ENCODE peak calls at places on chromosomes 3 and 15, in seven cellular contexts. D is BE2C; G is right lobe of liver; Q is GM12864; Z is endothelial cell of umbilical vein; H is neural crest cell; J is CD4-positive, alpha-beta T cell. L is an unnamed sample.
A peak's percentile ranks its signal among the peaks of the same experiment; 100 is the strongest.

GRCh38 chr3:26099692-26100091 is 309.8 kb downstream of the OXSM start:
- DNase-seq in D (no peak), G (no peak), Q (no peak), Z (no peak), H (no peak), J (no peak), L (no peak)

GRCh38 chr3:29022976-29023375 is 257.9 kb upstream of the RBMS3 start:
- DNase-seq in D (no peak), G (no peak), Q (no peak), Z (no peak), H (no peak), J (no peak), L (no peak)

GRCh38 chr3:72242326-72242725 is 457.4 kb upstream of the PROK2 start:
- DNase-seq in D (no peak), G (no peak), Q (no peak), Z (no peak), H (no peak), J (no peak), L (no peak)

GRCh38 chr3:15926866-15927265 is 129.1 kb upstream of the ANKRD28 start:
- DNase-seq in D (no peak), G (no peak), Q (no peak), Z (no peak), H (no peak), J (no peak), L (no peak)

GRCh38 chr3:166688665-166689064 is 691.4 kb downstream of the ZBBX start:
- DNase-seq in D (no peak), G (no peak), Q (no peak), Z (no peak), H (no peak), J (no peak), L (no peak)

GRCh38 chr15:101528108-101528916 is 38.8 kb upstream of the PCSK6 start:
- DNase-seq in D (no peak), G (peak; percentile 91), Q (no peak), Z (no peak), H (no peak), J (no peak), L (peak; percentile 72)

GRCh38 chr3:86978111-86978528 is 12.8 kb downstream of the VGLL3 start:
- DNase-seq in D (no peak), G (no peak), Q (no peak), Z (no peak), H (no peak), J (no peak), L (no peak)

GRCh38 chr15:36495464-36495863 is 84.0 kb upstream of the CDIN1 start:
- DNase-seq in D (no peak), G (no peak), Q (no peak), Z (no peak), H (no peak), J (no peak), L (no peak)

GRCh38 chr15:70474682-70475438 is 288.5 kb downstream of the UACA start:
- DNase-seq in D (no peak), G (peak; percentile 96), Q (no peak), Z (peak; percentile 96), H (no peak), J (no peak), L (no peak)

GRCh38 chr15:96460106-96460505 is 129.6 kb downstream of the NR2F2 start:
- DNase-seq in D (no peak), G (no peak), Q (no peak), Z (no peak), H (no peak), J (no peak), L (no peak)

GRCh38 chr3:159114582-159114981 is 312.7 kb downstream of the MFSD1 start:
- DNase-seq in D (no peak), G (no peak), Q (no peak), Z (peak; percentile 21), H (no peak), J (no peak), L (no peak)

GRCh38 chr3:7288133-7288532 is 427.2 kb downstream of the GRM7 start:
- DNase-seq in D (no peak), G (no peak), Q (no peak), Z (peak; percentile 63), H (no peak), J (no peak), L (no peak)

GRCh38 chr15:77226652-77227051 is 155.7 kb upstream of the TSPAN3 start:
- DNase-seq in D (no peak), G (no peak), Q (no peak), Z (peak; percentile 49), H (no peak), J (no peak), L (no peak)

GRCh38 chr3:148315756-148316155 is 381.9 kb upstream of the AGTR1 start:
- DNase-seq in D (no peak), G (no peak), Q (no peak), Z (no peak), H (no peak), J (no peak), L (no peak)

GRCh38 chr15:66619152-66619903 is 53.5 kb upstream of the LCTL start:
- DNase-seq in D (peak; percentile 83), G (peak; percentile 84), Q (no peak), Z (peak; percentile 72), H (peak; percentile 78), J (peak; percentile 18), L (peak; percentile 92)

GRCh38 chr3:187648177-187648576 is 22.0 kb downstream of the SST start:
- DNase-seq in D (no peak), G (no peak), Q (peak; percentile 21), Z (no peak), H (no peak), J (no peak), L (no peak)

GRCh38 chr15:67884514-67885225 is 44.8 kb upstream of the RNU6-1 start:
- DNase-seq in D (peak; percentile 78), G (peak; percentile 89), Q (no peak), Z (peak; percentile 43), H (peak; percentile 58), J (peak; percentile 17), L (peak; percentile 90)

GRCh38 chr3:188169826-188170455 is 16.0 kb downstream of the LPP start:
- DNase-seq in D (no peak), G (no peak), Q (no peak), Z (no peak), H (no peak), J (no peak), L (no peak)

GRCh38 chr3:179898024-179898423 is 138.7 kb downstream of the PEX5L start:
- DNase-seq in D (peak; percentile 78), G (no peak), Q (peak; percentile 25), Z (peak; percentile 62), H (peak; percentile 14), J (no peak), L (no peak)

GRCh38 chr3:109678600-109678999 is 341.3 kb upstream of the DPPA4 start:
- DNase-seq in D (no peak), G (no peak), Q (no peak), Z (no peak), H (no peak), J (no peak), L (no peak)

GRCh38 chr3:66402596-66403267 is 98.1 kb downstream of the LRIG1 start:
- DNase-seq in D (no peak), G (no peak), Q (no peak), Z (no peak), H (no peak), J (no peak), L (no peak)

GRCh38 chr3:141116791-141117190 is 65.6 kb downstream of the SPSB4 start:
- DNase-seq in D (no peak), G (no peak), Q (no peak), Z (no peak), H (no peak), J (no peak), L (no peak)

GRCh38 chr15:97909291-97909891 is 51.1 kb upstream of the ARRDC4 start:
- DNase-seq in D (peak; percentile 67), G (peak; percentile 73), Q (peak; percentile 5), Z (peak; percentile 63), H (peak; percentile 75), J (peak; percentile 34), L (no peak)

GRCh38 chr3:61589856-61590255 is 28.5 kb downstream of the PTPRG start:
- DNase-seq in D (no peak), G (no peak), Q (no peak), Z (no peak), H (no peak), J (no peak), L (no peak)

DNA sequence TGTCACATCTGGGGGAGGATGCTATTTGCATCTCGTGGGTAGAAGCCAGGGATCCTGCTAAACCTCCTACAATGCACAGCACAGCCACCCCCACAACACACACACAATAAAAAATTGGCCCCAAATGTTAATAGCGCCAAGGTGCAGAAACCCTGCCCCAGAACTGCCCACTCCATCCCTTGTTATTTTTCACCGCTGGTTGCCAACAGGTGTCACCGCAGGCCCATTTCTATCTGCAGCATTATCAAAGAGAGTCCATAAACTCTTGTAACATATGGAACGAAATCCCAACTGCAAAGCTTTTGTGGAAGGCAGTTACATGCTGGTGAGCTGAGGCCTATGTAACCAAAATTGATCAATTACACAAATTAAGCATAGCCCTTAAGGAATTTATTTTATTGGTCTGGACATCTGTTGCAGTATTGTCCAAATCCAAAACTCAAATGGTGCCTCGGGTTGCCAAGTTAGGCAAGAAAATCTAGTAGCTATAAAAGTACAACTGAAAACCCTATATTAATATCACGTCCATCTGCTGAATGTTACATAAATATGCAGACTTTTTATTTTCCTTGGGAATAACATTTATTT is 66.2 kb downstream of the SAMMSON start:
- DNase-seq in D (no peak), G (no peak), Q (no peak), Z (no peak), H (peak; percentile 6), J (no peak), L (no peak)
- TF ChIP-seq CTCF in D (peak; percentile 11), G (no peak), Q (peak; percentile 7), Z (peak; percentile 31), H (peak; percentile 55), J (no peak), L (peak; percentile 28)

DNA sequence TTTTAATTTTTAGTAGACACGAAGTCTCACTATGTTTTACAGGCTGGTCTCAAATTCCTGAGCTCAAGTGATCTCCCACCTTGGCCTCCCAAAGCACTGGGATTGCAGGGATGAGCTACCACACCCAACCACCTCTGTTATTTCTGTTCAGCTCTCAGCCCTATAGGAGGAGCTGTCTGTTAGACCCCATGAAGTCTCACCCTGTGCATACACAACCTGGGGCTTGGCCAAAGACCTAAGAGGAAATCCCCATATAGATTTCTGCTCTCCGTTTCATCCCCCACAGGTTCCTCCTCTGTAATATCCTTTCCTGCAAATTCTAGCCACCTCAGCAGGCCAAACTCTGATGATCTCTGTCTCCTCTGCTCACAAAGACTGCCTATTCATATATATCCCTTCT is 56.6 kb upstream of the CTDSPL2 start:
- DNase-seq in D (no peak), G (no peak), Q (no peak), Z (no peak), H (no peak), J (no peak), L (no peak)
- TF ChIP-seq CTCF in D (peak; percentile 6), G (no peak), Q (no peak), Z (no peak), H (no peak), J (no peak), L (no peak)

DNA sequence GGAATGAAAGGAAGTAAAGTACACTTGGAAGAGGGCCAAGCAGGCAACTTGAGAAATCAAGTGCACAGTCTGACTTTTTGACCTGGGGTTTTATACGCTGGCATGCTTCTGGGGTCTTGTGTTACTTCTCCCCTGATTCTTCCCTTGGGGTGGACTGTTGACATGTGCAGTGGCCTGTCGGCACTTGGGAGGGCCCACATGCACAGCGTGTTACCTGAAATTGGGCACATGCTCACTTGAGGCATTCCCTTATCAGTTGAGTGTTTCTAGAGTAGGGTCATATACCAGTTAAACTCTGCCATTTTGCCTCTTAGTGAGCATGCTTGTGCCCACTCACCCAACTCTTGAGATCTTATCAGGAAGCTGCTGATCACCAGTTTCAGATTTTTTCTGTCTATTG is 329.1 kb upstream of the SOX2 start:
- DNase-seq in D (no peak), G (no peak), Q (no peak), Z (no peak), H (no peak), J (no peak), L (no peak)
- TF ChIP-seq CTCF in D (no peak), G (no peak), Q (no peak), Z (no peak), H (no peak), J (no peak), L (no peak)

GRCh38 chr15:48963524-48964113 is at the start of gene SHC4:
- DNase-seq in D (peak; percentile 81), G (peak; percentile 65), Q (no peak), Z (peak; percentile 89), H (peak; percentile 54), J (no peak), L (peak; percentile 86)
- TF ChIP-seq CTCF in D (peak; percentile 47), G (no peak), Q (no peak), Z (no peak), H (peak; percentile 38), J (no peak), L (peak; percentile 55)